ENCODE peak calls at places on chromosomes 13 and 19, in eight cellular contexts. E is fibroblast of lung, P is PC-3, A is HCT116, N is hepatocyte, D is neural progenitor cell, X is GM23338, V is K562. T is an unnamed sample. For H3K4me1, the result is how much of the 10 kb centered on the place peaks cover.

GRCh38 chr13:43374621-43375020 is 351.2 kb downstream of the DNAJC15 start:
- DNase-seq in E (peak), P (no peak), A (no peak), N (no peak), D (no peak), X (no peak), V (no peak), T (no peak)

GRCh38 chr13:64675256-64675892 is 2554.8 kb downstream of the PCDH9 start:
- DNase-seq in E (peak), P (peak), A (no peak), N (peak), D (no peak), X (no peak), V (no peak), T (peak)

GRCh38 chr19:33956941-33957340 is 160.3 kb downstream of the KCTD15 start:
- DNase-seq in E (no peak), P (no peak), A (no peak), N (no peak), D (no peak), X (no peak), V (no peak), T (no peak)

GRCh38 chr13:98450495-98451167 is 126.3 kb downstream of the STK24 start:
- DNase-seq in E (no peak), P (no peak), A (no peak), N (no peak), D (no peak), X (peak), V (no peak), T (no peak)

GRCh38 chr19:5948697-5949564 is 29.0 kb downstream of the RANBP3 start:
- DNase-seq in E (no peak), P (no peak), A (no peak), N (no peak), D (no peak), X (no peak), V (no peak), T (no peak)

GRCh38 chr19:16143399-16144215 is at the start of gene HSH2D:
- DNase-seq in E (no peak), P (peak), A (peak), N (peak), D (no peak), X (peak), V (no peak), T (peak)

GRCh38 chr13:79772811-79773210 is 291.9 kb downstream of the NDFIP2 start:
- DNase-seq in E (peak), P (no peak), A (no peak), N (no peak), D (no peak), X (no peak), V (no peak), T (no peak)

GRCh38 chr13:97853550-97853949 is 99.9 kb upstream of the IPO5 start:
- DNase-seq in E (peak), P (peak), A (no peak), N (no peak), D (no peak), X (no peak), V (no peak), T (no peak)

GRCh38 chr13:43879323-43880181 is at the start of the genes CCDC122 and LACC1:
- DNase-seq in E (peak), P (peak), A (no peak), N (peak), D (peak), X (peak), V (no peak), T (peak)

GRCh38 chr19:6062274-6062673 is 48.0 kb downstream of the RFX2 start:
- DNase-seq in E (no peak), P (no peak), A (no peak), N (no peak), D (no peak), X (no peak), V (no peak), T (no peak)

GRCh38 chr13:30807392-30807791 is 72.0 kb downstream of the ALOX5AP start:
- DNase-seq in E (no peak), P (no peak), A (no peak), N (no peak), D (no peak), X (no peak), V (no peak), T (no peak)

GRCh38 chr13:30805132-30805537 is 69.8 kb downstream of the ALOX5AP start:
- DNase-seq in E (no peak), P (no peak), A (no peak), N (no peak), D (no peak), X (no peak), V (no peak), T (no peak)

GRCh38 chr13:30805603-30806011 is 70.3 kb downstream of the ALOX5AP start:
- DNase-seq in E (no peak), P (no peak), A (peak), N (no peak), D (no peak), X (peak), V (no peak), T (peak)

GRCh38 chr13:30808600-30808999 is 73.3 kb downstream of the ALOX5AP start:
- DNase-seq in E (no peak), P (no peak), A (no peak), N (no peak), D (no peak), X (no peak), V (no peak), T (no peak)

DNA sequence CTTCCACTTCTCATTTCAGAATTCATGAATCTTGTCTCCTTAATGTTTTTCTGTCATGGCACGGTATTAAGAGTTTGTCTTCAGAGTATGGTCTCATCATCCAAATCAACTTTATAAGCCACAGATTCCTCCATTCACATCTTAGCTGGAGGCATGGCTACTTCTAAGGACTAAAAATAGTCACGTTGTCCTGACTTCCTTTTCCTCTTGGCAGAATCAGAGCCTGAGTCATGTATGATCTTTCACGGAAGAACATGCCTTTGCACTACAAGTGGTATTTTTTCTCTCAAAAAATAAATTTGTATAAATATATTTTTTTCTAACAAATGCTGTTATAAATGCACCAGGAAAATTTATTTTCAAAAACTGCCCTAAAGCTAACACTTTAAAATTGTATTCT is 71.4 kb downstream of the ALOX5AP start:
- DNase-seq in E (peak), P (peak), A (no peak), N (no peak), D (no peak), X (no peak), V (no peak), T (peak)
- H3K27ac ChIP-seq in E (no peak), P (no peak), A (no peak), N (no peak), D (no peak), X (no peak), V (no peak), T (no peak)

DNA sequence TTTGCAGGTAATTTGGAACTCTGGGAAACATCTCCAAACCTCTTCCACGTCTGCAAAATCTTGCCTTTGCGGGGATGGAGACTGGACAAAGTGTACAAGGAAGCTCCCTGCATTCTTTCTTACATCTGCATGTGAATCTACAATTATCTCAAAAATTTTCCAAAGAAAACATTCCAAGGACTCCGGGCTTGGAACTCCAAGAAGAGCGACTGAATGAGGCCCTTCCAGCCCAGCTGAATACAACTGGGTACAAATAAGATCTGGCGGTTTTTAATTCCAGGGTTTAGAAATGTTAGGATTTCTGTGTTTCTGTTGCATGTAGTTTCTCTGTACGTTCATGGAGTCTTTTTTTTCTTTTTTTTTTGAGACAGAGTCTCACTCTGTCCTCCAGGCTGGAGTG is 28.5 kb downstream of the EXOC3L2 start:
- DNase-seq in E (no peak), P (no peak), A (no peak), N (no peak), D (no peak), X (no peak), V (no peak), T (no peak)
- TF ChIP-seq EZH2 in E (no peak), P (no peak), A (no peak), N (no peak), D (no peak), X (no peak), V (no peak), T (no peak)

GRCh38 chr19:58338336-58338735 is 11.5 kb downstream of the ZSCAN22 start:
- DNase-seq in E (no peak), P (no peak), A (no peak), N (no peak), D (no peak), X (no peak), V (no peak), T (no peak)
- H3K4me1 ChIP-seq in E (under half), P (under half), A (under half), N (under half), D (under half), X (under half), V (under half), T (under half)

GRCh38 chr19:55382522-55383054 is 1.5 kb downstream of the TMEM238 start:
- DNase-seq in E (no peak), P (no peak), A (no peak), N (no peak), D (no peak), X (no peak), V (no peak), T (no peak)
- H3K27ac ChIP-seq in E (no peak), P (no peak), A (peak), N (no peak), D (no peak), X (no peak), V (peak), T (no peak)

T was measured in mammary epithelial cell.